ENCODE peak calls at places on chromosomes 7 and 10, in five cellular contexts. X is HepG2, K is GM12892, Z is K562, U is H1. G is an unnamed sample.

GRCh38 chr7:93046641-93047040 is 71.1 kb downstream of the SAMD9 start:
- DNase-seq in X (peak), U (no peak), K (no peak), Z (peak), G (no peak)

GRCh38 chr7:29349362-29349761 is 154.8 kb downstream of the CHN2 start:
- DNase-seq in Z (no peak), U (no peak), K (no peak), X (no peak), G (no peak)

GRCh38 chr10:75428434-75429158 is 2.8 kb upstream of the LRMDA start:
- DNase-seq in K (no peak), U (no peak), Z (no peak), X (no peak), G (no peak)

GRCh38 chr7:85600425-85600824 is 413.6 kb upstream of the SEMA3D start:
- DNase-seq in X (no peak), U (no peak), Z (no peak), K (no peak), G (no peak)

GRCh38 chr10:30186371-30186875 is 127.0 kb upstream of the JCAD start:
- DNase-seq in U (no peak), Z (no peak), X (peak), K (no peak), G (no peak)

GRCh38 chr10:27564880-27565279 is 60.8 kb downstream of the RAB18 start:
- DNase-seq in U (no peak), Z (no peak), X (no peak), K (no peak), G (no peak)

GRCh38 chr10:5553400-5554170 is 28.8 kb downstream of the CALML3 start:
- DNase-seq in X (no peak), Z (no peak), K (no peak), U (no peak), G (no peak)

GRCh38 chr10:44267007-44267406 is 117.9 kb downstream of the CXCL12 start:
- DNase-seq in K (no peak), U (no peak), Z (no peak), X (no peak), G (no peak)

GRCh38 chr10:27713906-27714305 is 31.7 kb downstream of the MKX start:
- DNase-seq in Z (no peak), K (no peak), X (no peak), U (no peak), G (no peak)

GRCh38 chr10:31467791-31468535 is 148.9 kb downstream of the ZEB1 start:
- DNase-seq in K (no peak), U (peak), X (peak), Z (no peak), G (no peak)

GRCh38 chr7:37942934-37943610 is 22.6 kb downstream of the EPDR1 start:
- DNase-seq in K (no peak), X (peak), U (peak), Z (no peak), G (no peak)

GRCh38 chr7:47336178-47337020 is 245.5 kb downstream of the TNS3 start:
- DNase-seq in U (no peak), Z (no peak), K (no peak), X (no peak), G (no peak)

GRCh38 chr10:128568979-128569378 is 442.8 kb upstream of the MKI67 start:
- DNase-seq in Z (no peak), X (no peak), K (no peak), U (no peak), G (no peak)

GRCh38 chr10:43407148-43407575 is 1.8 kb downstream of the HNRNPF start:
- DNase-seq in X (no peak), U (no peak), Z (peak), K (peak), G (no peak)

GRCh38 chr7:29972315-29972669 is 17.3 kb downstream of the SCRN1 start:
- DNase-seq in X (no peak), U (no peak), Z (no peak), K (no peak), G (no peak)

GRCh38 chr10:5587151-5588079 is 62.7 kb downstream of the CALML3 start:
- DNase-seq in U (no peak), X (no peak), Z (no peak), K (no peak), G (no peak)

GRCh38 chr10:12705943-12706342 is 295.6 kb downstream of the CCDC3 start:
- DNase-seq in K (no peak), Z (no peak), U (no peak), X (no peak), G (no peak)

GRCh38 chr7:106326594-106327537 is 42.1 kb upstream of the NAMPT start:
- DNase-seq in X (peak), K (no peak), U (no peak), Z (no peak), G (no peak)

GRCh38 chr7:68125173-68125572 is 1128.5 kb downstream of the TYW1 start:
- DNase-seq in U (no peak), Z (no peak), X (no peak), K (no peak), G (no peak)

GRCh38 chr10:33801705-33802104 is 467.2 kb upstream of the NRP1 start:
- DNase-seq in Z (no peak), U (no peak), K (no peak), X (peak), G (no peak)
- TF ChIP-seq POLR2AphosphoS5 in Z (no peak), U (no peak), K (no peak), X (no peak), G (no peak)

DNA sequence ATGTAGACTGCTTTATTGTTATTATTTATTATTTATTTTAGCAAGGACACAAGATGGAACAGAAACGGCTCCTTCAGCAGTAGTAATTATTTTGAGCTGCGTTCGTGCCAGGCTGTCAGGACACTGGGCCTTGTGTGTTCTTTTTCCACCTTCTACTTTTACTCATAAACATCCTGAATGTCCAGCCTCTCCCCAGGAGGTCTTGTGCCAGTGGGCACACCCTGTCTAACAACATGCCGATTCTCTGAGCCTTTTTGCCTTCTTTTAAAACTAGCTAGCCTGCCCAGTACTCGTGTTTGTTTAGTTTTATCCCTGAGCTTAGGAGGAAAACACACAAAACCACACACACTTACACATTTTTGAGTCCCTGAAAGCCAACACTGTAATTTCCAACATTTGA is 1.2 kb downstream of the SCIN start:
- DNase-seq in Z (no peak), U (no peak), X (no peak), K (no peak), G (no peak)
- TF ChIP-seq POLR2A in Z (no peak), U (no peak), X (no peak), K (no peak), G (no peak)

DNA sequence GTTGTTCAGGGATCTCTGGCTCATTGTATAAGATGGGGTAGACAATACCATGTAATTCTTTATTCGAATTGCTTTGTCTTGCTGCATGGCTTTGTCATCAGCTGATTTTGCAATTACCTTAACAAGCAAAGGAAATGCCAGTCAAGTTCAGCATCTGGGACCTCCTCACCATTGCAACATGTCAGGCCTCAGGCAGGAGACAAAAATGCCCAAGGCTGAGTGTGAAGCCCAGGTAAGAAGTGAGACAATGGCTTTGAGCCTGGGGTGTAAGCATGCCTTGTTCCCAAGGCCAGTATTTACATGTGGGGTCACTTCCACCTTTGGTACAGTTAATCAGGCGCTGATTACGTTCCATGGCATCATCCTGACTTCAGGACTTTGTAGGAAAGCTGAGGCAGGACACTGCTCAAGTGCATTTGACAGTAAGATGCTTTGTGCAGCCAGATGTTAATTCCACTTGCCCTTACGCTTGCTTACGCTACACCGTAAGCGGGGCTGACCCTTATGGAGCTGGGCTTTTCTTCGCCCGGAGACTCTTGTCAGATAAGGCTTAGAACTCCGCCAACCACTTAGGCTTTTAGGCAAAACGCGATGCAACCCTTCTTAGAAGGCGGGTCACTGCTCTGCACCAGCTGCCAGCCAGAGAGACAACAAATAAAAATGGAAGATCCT is 1.5 kb upstream of the SP4 start:
- DNase-seq in K (no peak), X (peak), U (no peak), Z (no peak), G (no peak)
- TF ChIP-seq TAF1 in K (no peak), X (no peak), U (no peak), Z (no peak), G (no peak)

GRCh38 chr10:29033311-29033940 is 255.4 kb upstream of the LYZL1 start:
- DNase-seq in U (no peak), Z (no peak), X (no peak), K (no peak), G (no peak)

GRCh38 chr10:29039091-29039490 is 249.8 kb upstream of the LYZL1 start:
- DNase-seq in X (no peak), Z (no peak), U (no peak), K (no peak), G (no peak)

GRCh38 chr10:29034592-29034991 is 254.3 kb upstream of the LYZL1 start:
- DNase-seq in K (no peak), U (no peak), Z (no peak), X (no peak), G (no peak)

GRCh38 chr10:29037348-29038113 is 251.3 kb upstream of the LYZL1 start:
- DNase-seq in Z (no peak), X (no peak), K (no peak), U (no peak), G (no peak)

GRCh38 chr10:29035721-29036120 is 253.1 kb upstream of the LYZL1 start:
- DNase-seq in Z (no peak), X (no peak), U (no peak), K (no peak), G (no peak)
- TF ChIP-seq POLR2AphosphoS5 in Z (no peak), X (no peak), U (no peak), K (no peak), G (no peak)

GRCh38 chr10:308572-309085 is 173.4 kb downstream of the ZMYND11 start:
- DNase-seq in X (peak), U (no peak), K (no peak), Z (no peak), G (no peak)
- TF ChIP-seq POLR2A in X (no peak), U (no peak), K (no peak), Z (no peak), G (no peak)

DNA sequence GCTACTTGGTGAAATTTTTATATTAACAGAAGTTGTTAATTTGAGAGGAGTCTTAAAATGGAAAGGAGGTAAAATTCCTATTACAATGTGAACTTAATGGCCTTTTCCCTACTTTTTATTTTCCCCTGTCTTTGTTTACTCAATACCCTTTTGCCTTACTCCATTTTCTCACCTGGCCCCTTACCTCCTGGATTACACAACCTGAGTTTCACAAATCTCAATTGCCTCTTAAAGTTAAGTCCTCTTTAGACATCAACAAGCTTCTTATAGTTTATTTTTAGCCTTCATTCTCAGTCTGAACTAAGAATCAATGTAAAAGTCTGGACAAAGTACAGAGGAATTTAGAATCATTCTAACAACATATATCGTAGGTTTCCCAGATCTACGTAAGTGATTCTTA is 247.0 kb downstream of the PCDH15 start:
- DNase-seq in U (no peak), X (no peak), Z (no peak), K (no peak), G (no peak)
- TF ChIP-seq TAF1 in U (no peak), X (no peak), Z (no peak), K (no peak), G (no peak)

DNA sequence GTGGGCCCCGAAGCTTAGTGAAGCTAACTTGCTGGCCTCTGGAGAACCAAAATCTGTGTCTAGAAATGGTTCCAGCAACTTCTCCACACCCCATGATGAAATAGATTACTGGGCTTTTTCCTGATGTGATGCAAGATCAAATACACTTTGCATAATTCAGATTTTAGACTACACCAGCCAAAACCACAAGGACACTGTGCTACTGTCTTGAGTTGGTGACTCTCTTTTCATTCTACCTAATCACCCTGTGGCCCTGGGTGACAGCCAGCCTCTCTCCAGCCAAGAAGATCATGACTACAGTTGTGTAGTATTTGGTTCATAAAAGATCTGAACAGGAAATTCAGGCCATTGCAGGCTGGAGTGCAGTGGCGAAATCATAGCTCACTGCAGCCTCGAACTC is 22.2 kb downstream of the AZGP1 start:
- DNase-seq in U (no peak), K (no peak), X (no peak), Z (no peak), G (no peak)
- TF ChIP-seq POLR2AphosphoS5 in U (no peak), K (no peak), X (no peak), Z (no peak), G (no peak)

GRCh38 chr7:155309021-155309338 is 11.3 kb downstream of the INSIG1 start:
- DNase-seq in U (no peak), Z (no peak), X (no peak), K (no peak), G (no peak)
- TF ChIP-seq POLR2A in U (no peak), Z (peak), X (no peak), K (no peak), G (no peak)

GRCh38 chr10:34661580-34661979 is 153.5 kb downstream of the PARD3 start:
- DNase-seq in K (no peak), U (no peak), Z (no peak), X (no peak), G (no peak)
- TF ChIP-seq TAF1 in K (no peak), U (no peak), Z (no peak), X (no peak), G (no peak)

G was measured in GM12891.